ENCODE peak calls at places on chromosome 4, in eight cellular contexts. B, N, V, A, U, D, T and P are unnamed samples.

GRCh38 chr4:1550122-1551070 is 133.7 kb downstream of the FAM53A start:
- DNase-seq in B (no peak), N (no peak), V (no peak), A (no peak), U (no peak), T (no peak), D (no peak), P (no peak)

GRCh38 chr4:1961038-1961437 is 47.7 kb downstream of the NELFA start:
- DNase-seq in A (no peak), N (no peak), B (no peak), U (no peak), V (no peak), D (no peak), T (no peak), P (no peak)

GRCh38 chr4:112029642-112030235 is 115.5 kb upstream of the FAM241A start:
- DNase-seq in A (no peak), V (no peak), U (no peak), D (no peak), B (no peak), N (peak), T (no peak), P (no peak)

GRCh38 chr4:47145630-47146029 is 114.3 kb downstream of the GABRB1 start:
- DNase-seq in A (peak), V (no peak), N (peak), D (no peak), T (no peak), B (peak), U (no peak), P (no peak)

GRCh38 chr4:61200991-61201526 is 933 bp downstream of the ADGRL3 start:
- DNase-seq in A (no peak), V (peak), T (peak), U (no peak), D (peak), B (no peak), N (peak), P (no peak)

GRCh38 chr4:86963697-86964096 is 28.9 kb downstream of the AFF1 start:
- DNase-seq in B (peak), D (no peak), N (peak), T (no peak), A (no peak), U (no peak), V (no peak), P (no peak)

GRCh38 chr4:112318239-112319142 is 21.3 kb downstream of the ALPK1 start:
- DNase-seq in N (no peak), A (peak), B (no peak), D (no peak), U (no peak), V (no peak), T (no peak), P (no peak)

GRCh38 chr4:72326692-72327632 is 242.1 kb downstream of the ADAMTS3 start:
- DNase-seq in N (no peak), V (peak), A (no peak), T (peak), B (peak), D (peak), U (no peak), P (peak)

GRCh38 chr4:182190306-182190705 is 52.9 kb upstream of the TENM3 start:
- DNase-seq in U (no peak), D (no peak), N (no peak), B (no peak), A (no peak), V (no peak), T (no peak), P (no peak)

GRCh38 chr4:145879598-145879997 is 59.0 kb downstream of the ZNF827 start:
- DNase-seq in N (no peak), D (no peak), B (no peak), A (no peak), V (no peak), U (no peak), T (no peak), P (no peak)

GRCh38 chr4:102429553-102429952 is 71.6 kb upstream of the NFKB1 start:
- DNase-seq in D (no peak), A (no peak), N (peak), T (no peak), V (no peak), B (peak), U (no peak), P (no peak)

GRCh38 chr4:189001283-189001970 is 862.2 kb downstream of the TRIML1 start:
- DNase-seq in B (no peak), D (no peak), N (no peak), A (no peak), U (no peak), V (no peak), T (peak), P (no peak)

GRCh38 chr4:2303121-2303685 is 41.3 kb upstream of the MXD4 start:
- DNase-seq in D (no peak), U (no peak), N (no peak), B (no peak), T (no peak), V (no peak), A (no peak), P (no peak)

GRCh38 chr4:30856795-30857564 is 136.8 kb downstream of the PCDH7 start:
- DNase-seq in B (no peak), A (no peak), U (no peak), V (no peak), N (no peak), D (no peak), T (no peak), P (no peak)

GRCh38 chr4:158253350-158253980 is 43.2 kb downstream of the TMEM144 start:
- DNase-seq in N (peak), B (peak), V (peak), T (peak), A (peak), U (no peak), D (peak), P (peak)

GRCh38 chr4:38013461-38014366 is 53.5 kb downstream of the PTTG2 start:
- DNase-seq in A (no peak), D (peak), N (peak), V (no peak), U (no peak), T (no peak), B (peak), P (no peak)

GRCh38 chr4:19381068-19381467 is 870.6 kb upstream of the SLIT2 start:
- DNase-seq in A (no peak), N (peak), B (peak), D (no peak), T (no peak), V (no peak), U (no peak), P (no peak)

GRCh38 chr4:3174371-3175338 is 74.3 kb upstream of the MSANTD1 start:
- DNase-seq in A (no peak), B (no peak), D (no peak), N (no peak), V (no peak), T (no peak), U (no peak), P (no peak)

GRCh38 chr4:7987148-7987989 is 47.7 kb upstream of the AFAP1 start:
- DNase-seq in T (peak), D (peak), N (peak), B (peak), V (peak), U (peak), A (no peak), P (peak)

GRCh38 chr4:60656171-60656570 is 544.0 kb upstream of the ADGRL3 start:
- DNase-seq in V (no peak), D (no peak), U (no peak), T (no peak), N (no peak), B (no peak), A (no peak), P (no peak)